ENCODE peak calls at places on chromosomes 2 and 18, in ten cellular contexts. One of them, this sample, is unnamed.

GRCh38 chr2:26849056-26850001 is 1.4 kb downstream of the DPYSL5 start:
- DNase-seq in IMR-90: no peak
- DNase-seq in right lobe of liver: no peak
- DNase-seq in spleen: no peak
- DNase-seq in transverse colon: no peak
- DNase-seq in adrenal gland: no peak
- DNase-seq in HCT116: no peak
- DNase-seq in vagina: no peak
- DNase-seq in body of pancreas: no peak
- DNase-seq in sigmoid colon: no peak
- DNase-seq in this sample: no peak

GRCh38 chr2:128736689-128737545 is 418.2 kb upstream of the HS6ST1 start:
- DNase-seq in IMR-90: peak; percentile 49
- DNase-seq in right lobe of liver: peak; percentile 81
- DNase-seq in spleen: peak; percentile 92
- DNase-seq in transverse colon: peak; percentile 69
- DNase-seq in adrenal gland: peak; percentile 89
- DNase-seq in HCT116: peak; percentile 54
- DNase-seq in vagina: peak; percentile 77
- DNase-seq in body of pancreas: peak; percentile 90
- DNase-seq in sigmoid colon: peak; percentile 86
- DNase-seq in this sample: peak; percentile 70

GRCh38 chr2:164792316-164793127 is 49.1 kb downstream of the COBLL1 start:
- DNase-seq in IMR-90: no peak
- DNase-seq in right lobe of liver: no peak
- DNase-seq in spleen: no peak
- DNase-seq in transverse colon: no peak
- DNase-seq in adrenal gland: no peak
- DNase-seq in HCT116: no peak
- DNase-seq in vagina: no peak
- DNase-seq in body of pancreas: no peak
- DNase-seq in sigmoid colon: no peak
- DNase-seq in this sample: no peak

GRCh38 chr2:24026233-24026632 is 16.3 kb downstream of the MFSD2B start:
- DNase-seq in IMR-90: no peak
- DNase-seq in right lobe of liver: no peak
- DNase-seq in spleen: no peak
- DNase-seq in transverse colon: no peak
- DNase-seq in adrenal gland: no peak
- DNase-seq in HCT116: no peak
- DNase-seq in vagina: no peak
- DNase-seq in body of pancreas: no peak
- DNase-seq in sigmoid colon: no peak
- DNase-seq in this sample: no peak

GRCh38 chr2:164840458-164840929 is 1.1 kb downstream of the COBLL1 start:
- DNase-seq in IMR-90: no peak
- DNase-seq in right lobe of liver: peak; percentile 77
- DNase-seq in spleen: peak; percentile 93
- DNase-seq in transverse colon: peak; percentile 70
- DNase-seq in adrenal gland: peak; percentile 80
- DNase-seq in HCT116: no peak
- DNase-seq in vagina: no peak
- DNase-seq in body of pancreas: peak; percentile 83
- DNase-seq in sigmoid colon: peak; percentile 74
- DNase-seq in this sample: no peak

GRCh38 chr18:36828157-36828629 is 609 bp downstream of the TPGS2 start:
- DNase-seq in IMR-90: peak; percentile 55
- DNase-seq in right lobe of liver: peak; percentile 38
- DNase-seq in spleen: no peak
- DNase-seq in transverse colon: peak; percentile 34
- DNase-seq in adrenal gland: peak; percentile 67
- DNase-seq in HCT116: peak; percentile 6
- DNase-seq in vagina: no peak
- DNase-seq in body of pancreas: peak; percentile 49
- DNase-seq in sigmoid colon: peak; percentile 63
- DNase-seq in this sample: no peak

GRCh38 chr2:119011162-119011909 is 69.3 kb downstream of the MARCO start:
- DNase-seq in IMR-90: peak; percentile 5
- DNase-seq in right lobe of liver: peak; percentile 61
- DNase-seq in spleen: no peak
- DNase-seq in transverse colon: peak; percentile 39
- DNase-seq in adrenal gland: peak; percentile 63
- DNase-seq in HCT116: peak; percentile 16
- DNase-seq in vagina: peak; percentile 40
- DNase-seq in body of pancreas: peak; percentile 62
- DNase-seq in sigmoid colon: no peak
- DNase-seq in this sample: peak; percentile 43

GRCh38 chr2:112077814-112078213 is 22.7 kb downstream of the TMEM87B start:
- DNase-seq in IMR-90: no peak
- DNase-seq in right lobe of liver: no peak
- DNase-seq in spleen: no peak
- DNase-seq in transverse colon: no peak
- DNase-seq in adrenal gland: no peak
- DNase-seq in HCT116: no peak
- DNase-seq in vagina: no peak
- DNase-seq in body of pancreas: no peak
- DNase-seq in sigmoid colon: no peak
- DNase-seq in this sample: no peak

GRCh38 chr2:21441442-21441841 is 317.7 kb downstream of the TDRD15 start:
- DNase-seq in IMR-90: no peak
- DNase-seq in right lobe of liver: no peak
- DNase-seq in spleen: no peak
- DNase-seq in transverse colon: no peak
- DNase-seq in adrenal gland: no peak
- DNase-seq in HCT116: no peak
- DNase-seq in vagina: no peak
- DNase-seq in body of pancreas: no peak
- DNase-seq in sigmoid colon: no peak
- DNase-seq in this sample: no peak

GRCh38 chr2:111148925-111149324 is 28.2 kb downstream of the BCL2L11 start:
- DNase-seq in IMR-90: no peak
- DNase-seq in right lobe of liver: no peak
- DNase-seq in spleen: no peak
- DNase-seq in transverse colon: no peak
- DNase-seq in adrenal gland: no peak
- DNase-seq in HCT116: no peak
- DNase-seq in vagina: no peak
- DNase-seq in body of pancreas: no peak
- DNase-seq in sigmoid colon: no peak
- DNase-seq in this sample: no peak

GRCh38 chr2:235534608-235535422 is 41.0 kb downstream of the AGAP1 start:
- DNase-seq in IMR-90: no peak
- DNase-seq in right lobe of liver: no peak
- DNase-seq in spleen: peak; percentile 59
- DNase-seq in transverse colon: no peak
- DNase-seq in adrenal gland: no peak
- DNase-seq in HCT116: no peak
- DNase-seq in vagina: no peak
- DNase-seq in body of pancreas: no peak
- DNase-seq in sigmoid colon: no peak
- DNase-seq in this sample: no peak

GRCh38 chr2:235533203-235533602 is 39.4 kb downstream of the AGAP1 start:
- DNase-seq in IMR-90: no peak
- DNase-seq in right lobe of liver: no peak
- DNase-seq in spleen: no peak
- DNase-seq in transverse colon: no peak
- DNase-seq in adrenal gland: no peak
- DNase-seq in HCT116: no peak
- DNase-seq in vagina: no peak
- DNase-seq in body of pancreas: no peak
- DNase-seq in sigmoid colon: no peak
- DNase-seq in this sample: no peak

GRCh38 chr2:235530735-235531134 is 36.9 kb downstream of the AGAP1 start:
- DNase-seq in IMR-90: no peak
- DNase-seq in right lobe of liver: no peak
- DNase-seq in spleen: no peak
- DNase-seq in transverse colon: no peak
- DNase-seq in adrenal gland: no peak
- DNase-seq in HCT116: no peak
- DNase-seq in vagina: no peak
- DNase-seq in body of pancreas: no peak
- DNase-seq in sigmoid colon: no peak
- DNase-seq in this sample: no peak

GRCh38 chr2:235533616-235534385 is 40.0 kb downstream of the AGAP1 start:
- DNase-seq in IMR-90: no peak
- DNase-seq in right lobe of liver: no peak
- DNase-seq in spleen: peak; percentile 56
- DNase-seq in transverse colon: no peak
- DNase-seq in adrenal gland: no peak
- DNase-seq in HCT116: no peak
- DNase-seq in vagina: no peak
- DNase-seq in body of pancreas: no peak
- DNase-seq in sigmoid colon: no peak
- DNase-seq in this sample: no peak

DNA sequence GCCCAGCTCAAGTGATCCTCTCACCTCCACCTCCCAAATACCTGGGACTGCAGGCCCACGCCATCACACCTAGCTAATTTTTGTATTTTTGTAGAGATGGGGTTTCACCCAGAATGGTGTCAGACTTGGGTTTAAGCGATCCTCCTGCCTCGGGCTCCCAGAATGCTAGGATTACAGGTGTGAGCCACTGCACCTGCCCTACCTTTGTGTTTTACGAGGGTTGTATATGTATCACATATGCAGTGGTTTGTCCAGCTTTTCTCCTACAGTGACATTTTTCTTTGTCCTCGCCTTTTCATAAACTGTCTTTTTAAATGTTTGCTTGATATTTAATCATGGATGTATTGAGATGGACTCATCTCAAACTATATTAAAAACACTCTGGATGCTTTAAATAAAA is 38.5 kb downstream of the AGAP1 start:
- DNase-seq in IMR-90: no peak
- DNase-seq in right lobe of liver: no peak
- DNase-seq in spleen: no peak
- DNase-seq in transverse colon: no peak
- DNase-seq in adrenal gland: no peak
- DNase-seq in HCT116: no peak
- DNase-seq in vagina: no peak
- DNase-seq in body of pancreas: no peak
- DNase-seq in sigmoid colon: no peak
- DNase-seq in this sample: no peak
- TF ChIP-seq POLR2A in IMR-90: no peak
- TF ChIP-seq POLR2A in right lobe of liver: no peak
- TF ChIP-seq POLR2A in spleen: no peak
- TF ChIP-seq POLR2A in transverse colon: no peak
- TF ChIP-seq POLR2A in adrenal gland: no peak
- TF ChIP-seq POLR2A in HCT116: no peak
- TF ChIP-seq POLR2A in vagina: no peak
- TF ChIP-seq POLR2A in body of pancreas: no peak
- TF ChIP-seq POLR2A in sigmoid colon: no peak
- TF ChIP-seq POLR2A in this sample: no peak

DNA sequence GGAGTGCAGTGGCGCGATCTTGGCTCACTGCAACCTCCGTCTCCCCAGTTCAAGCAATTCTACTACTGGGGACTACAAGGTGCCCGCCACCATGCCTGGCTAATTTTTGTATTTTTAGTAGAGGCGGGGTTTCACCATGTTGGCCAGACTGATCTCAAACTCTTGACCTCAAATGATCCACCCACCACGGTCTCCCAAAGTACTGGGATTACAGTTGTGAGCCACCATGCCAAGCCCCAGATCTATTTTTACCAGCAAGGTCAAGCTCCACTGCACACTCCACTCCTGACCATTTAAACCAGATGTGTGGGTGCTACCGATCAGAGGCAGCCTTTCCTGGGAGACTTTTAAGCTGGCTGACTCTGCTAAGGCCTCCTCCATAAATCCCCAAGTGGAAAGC is 67.5 kb upstream of the CD226 start:
- DNase-seq in IMR-90: no peak
- DNase-seq in right lobe of liver: no peak
- DNase-seq in spleen: no peak
- DNase-seq in transverse colon: no peak
- DNase-seq in adrenal gland: no peak
- DNase-seq in HCT116: no peak
- DNase-seq in vagina: no peak
- DNase-seq in body of pancreas: no peak
- DNase-seq in sigmoid colon: no peak
- DNase-seq in this sample: no peak
- TF ChIP-seq POLR2A in IMR-90: no peak
- TF ChIP-seq POLR2A in right lobe of liver: no peak
- TF ChIP-seq POLR2A in spleen: no peak
- TF ChIP-seq POLR2A in transverse colon: no peak
- TF ChIP-seq POLR2A in adrenal gland: no peak
- TF ChIP-seq POLR2A in HCT116: no peak
- TF ChIP-seq POLR2A in vagina: no peak
- TF ChIP-seq POLR2A in body of pancreas: no peak
- TF ChIP-seq POLR2A in sigmoid colon: no peak
- TF ChIP-seq POLR2A in this sample: no peak

DNA sequence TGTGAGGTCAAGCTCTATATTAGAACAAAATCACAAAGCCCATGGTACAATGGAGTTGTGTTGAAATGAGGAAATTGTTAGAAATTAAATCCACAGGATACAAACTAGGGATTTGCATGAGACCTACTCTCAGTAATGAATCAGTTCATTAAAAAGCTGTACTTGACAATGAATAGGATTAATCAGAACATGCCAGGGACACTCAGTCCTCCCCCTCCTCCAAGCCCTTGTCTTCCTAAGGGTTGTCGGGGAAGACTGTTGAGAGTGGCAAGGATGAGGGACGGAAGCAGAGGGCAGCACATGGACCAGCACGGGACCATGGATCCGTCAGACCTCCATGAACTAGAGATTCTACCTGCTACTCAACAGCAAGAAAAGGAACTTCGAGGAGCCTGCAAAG is 39.8 kb downstream of the SPRED2 start:
- DNase-seq in IMR-90: no peak
- DNase-seq in right lobe of liver: no peak
- DNase-seq in spleen: no peak
- DNase-seq in transverse colon: no peak
- DNase-seq in adrenal gland: no peak
- DNase-seq in HCT116: no peak
- DNase-seq in vagina: peak; percentile 34
- DNase-seq in body of pancreas: no peak
- DNase-seq in sigmoid colon: no peak
- DNase-seq in this sample: no peak
- TF ChIP-seq POLR2A in IMR-90: no peak
- TF ChIP-seq POLR2A in right lobe of liver: no peak
- TF ChIP-seq POLR2A in spleen: no peak
- TF ChIP-seq POLR2A in transverse colon: no peak
- TF ChIP-seq POLR2A in adrenal gland: no peak
- TF ChIP-seq POLR2A in HCT116: no peak
- TF ChIP-seq POLR2A in vagina: no peak
- TF ChIP-seq POLR2A in body of pancreas: no peak
- TF ChIP-seq POLR2A in sigmoid colon: no peak
- TF ChIP-seq POLR2A in this sample: no peak

DNA sequence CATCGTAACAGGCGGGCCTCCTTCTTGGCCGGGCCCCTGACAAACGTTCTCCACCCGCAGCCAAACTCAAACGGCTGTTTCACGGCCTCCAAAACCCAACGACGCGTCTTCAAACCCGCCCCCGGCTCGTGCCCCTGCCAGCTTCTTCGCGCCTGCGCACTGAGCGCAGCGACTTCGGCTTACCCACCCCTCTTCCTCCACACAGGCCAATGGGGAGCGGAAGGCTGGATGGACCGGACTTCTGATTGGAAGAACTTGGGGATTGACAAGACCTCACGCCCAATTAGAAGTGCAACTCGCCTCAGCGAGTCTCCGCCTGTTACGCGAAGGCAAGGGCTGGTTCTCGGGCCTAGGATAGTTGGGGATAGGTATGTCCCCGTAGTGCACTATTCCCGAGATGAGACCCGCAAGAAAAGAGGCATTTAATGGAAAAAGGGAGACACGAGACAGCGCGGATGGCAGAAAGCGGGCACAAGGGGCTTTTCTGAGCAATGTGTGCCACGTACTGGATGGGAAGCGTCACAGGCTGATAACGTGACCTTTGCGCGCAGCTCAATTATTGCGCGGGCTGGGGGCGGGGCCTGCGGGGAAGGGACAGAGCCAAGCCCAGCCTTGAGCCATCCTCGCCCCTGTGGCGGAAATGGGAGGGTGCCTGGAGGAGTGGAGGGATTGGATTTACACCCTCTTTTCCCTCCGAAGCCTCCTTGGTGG is at the start of gene LAPTM4A:
- DNase-seq in IMR-90: peak; percentile 100
- DNase-seq in right lobe of liver: peak; percentile 98
- DNase-seq in spleen: peak; percentile 99
- DNase-seq in transverse colon: peak; percentile 98
- DNase-seq in adrenal gland: peak; percentile 99
- DNase-seq in HCT116: peak; percentile 100
- DNase-seq in vagina: peak; percentile 100
- DNase-seq in body of pancreas: peak; percentile 98
- DNase-seq in sigmoid colon: peak; percentile 100
- DNase-seq in this sample: peak; percentile 87
- TF ChIP-seq POLR2A in IMR-90: peak; percentile 93
- TF ChIP-seq POLR2A in right lobe of liver: peak; percentile 79
- TF ChIP-seq POLR2A in spleen: peak; percentile 41
- TF ChIP-seq POLR2A in transverse colon: peak; percentile 91
- TF ChIP-seq POLR2A in adrenal gland: peak; percentile 73
- TF ChIP-seq POLR2A in HCT116: peak; percentile 59
- TF ChIP-seq POLR2A in vagina: peak; percentile 56
- TF ChIP-seq POLR2A in body of pancreas: peak; percentile 91
- TF ChIP-seq POLR2A in sigmoid colon: peak; percentile 98
- TF ChIP-seq POLR2A in this sample: peak; percentile 43

This sample was measured in H54.